ENCODE peak calls at places on chromosomes 6 and 20, in seven cellular contexts. Z is dorsolateral prefrontal cortex, M is mammary epithelial cell, B is endothelial cell of umbilical vein, L is fibroblast of lung, Q is mesenchymal stem cell, D is colonic mucosa. N is an unnamed sample.

GRCh38 chr6:124961784-124962611 is at the start of gene RNF217:
- DNase-seq in B (peak), L (peak), M (peak), Q (peak), D (peak), Z (peak), N (peak)

GRCh38 chr20:13650474-13650873 is 11.7 kb upstream of the TASP1 start:
- DNase-seq in L (no peak), D (no peak), B (no peak), Q (no peak), M (no peak), Z (no peak), N (no peak)

GRCh38 chr20:50928469-50928868 is 2.8 kb downstream of the ADNP start:
- DNase-seq in M (no peak), Z (no peak), D (no peak), B (no peak), Q (no peak), L (no peak), N (no peak)

GRCh38 chr6:143745160-143746133 is 67.7 kb downstream of the PHACTR2 start:
- DNase-seq in Q (peak), Z (no peak), M (no peak), D (peak), L (peak), B (peak), N (no peak)

GRCh38 chr6:158674342-158674969 is 24.6 kb downstream of the SYTL3 start:
- DNase-seq in B (no peak), M (no peak), L (no peak), Q (no peak), Z (no peak), D (peak), N (no peak)

GRCh38 chr20:48404598-48404997 is 423.2 kb downstream of the PREX1 start:
- DNase-seq in L (no peak), Z (no peak), M (no peak), B (no peak), D (no peak), Q (no peak), N (no peak)

GRCh38 chr6:119350202-119351004 is 842 bp upstream of the MAN1A1 start:
- DNase-seq in B (peak), L (peak), Q (peak), Z (no peak), D (peak), M (peak), N (no peak)

GRCh38 chr6:97669191-97669651 is 386.2 kb upstream of the MMS22L start:
- DNase-seq in Z (peak), M (no peak), B (no peak), L (peak), D (no peak), Q (peak), N (peak)

GRCh38 chr6:154276810-154277577 is 79.6 kb downstream of the IPCEF1 start:
- DNase-seq in B (peak), D (no peak), M (no peak), Z (no peak), Q (peak), L (peak), N (no peak)

GRCh38 chr6:168020242-168020641 is 22.8 kb downstream of the KIF25 start:
- DNase-seq in B (no peak), Z (no peak), M (no peak), Q (no peak), L (no peak), D (no peak), N (no peak)

GRCh38 chr6:45073771-45074170 is 254.4 kb upstream of the RUNX2 start:
- DNase-seq in Z (no peak), Q (no peak), B (no peak), L (no peak), D (no peak), M (peak), N (no peak)

GRCh38 chr6:22716721-22717120 is 147.4 kb downstream of the HDGFL1 start:
- DNase-seq in B (no peak), L (no peak), Q (no peak), Z (no peak), D (peak), M (no peak), N (no peak)

GRCh38 chr6:107784669-107785068 is 39.4 kb downstream of the SCML4 start:
- DNase-seq in B (no peak), M (no peak), Q (no peak), D (no peak), L (no peak), Z (no peak), N (no peak)

GRCh38 chr6:84033523-84034451 is at the start of gene MRAP2:
- DNase-seq in B (peak), L (no peak), D (peak), M (peak), Q (no peak), Z (peak), N (peak)

GRCh38 chr6:42315991-42316378 is 98.3 kb upstream of the MRPS10 start:
- DNase-seq in Q (peak), L (peak), M (peak), B (peak), D (peak), Z (no peak), N (no peak)

GRCh38 chr6:63272397-63272796 is 47.4 kb downstream of the LGSN start:
- DNase-seq in B (peak), L (peak), Z (no peak), M (peak), Q (peak), D (no peak), N (no peak)

GRCh38 chr6:71529769-71530168 is 241.2 kb downstream of the OGFRL1 start:
- DNase-seq in D (no peak), B (no peak), Q (no peak), Z (no peak), M (no peak), L (no peak), N (no peak)
- H3K27ac ChIP-seq in D (no peak), B (no peak), Q (no peak), Z (no peak), M (no peak), L (no peak), N (no peak)

GRCh38 chr6:166660157-166660686 is 33.2 kb upstream of the RPS6KA2 start:
- DNase-seq in B (no peak), D (no peak), L (no peak), M (no peak), Q (no peak), Z (no peak), N (no peak)
- H3K27ac ChIP-seq in B (no peak), D (no peak), L (no peak), M (no peak), Q (no peak), Z (no peak), N (no peak)

DNA sequence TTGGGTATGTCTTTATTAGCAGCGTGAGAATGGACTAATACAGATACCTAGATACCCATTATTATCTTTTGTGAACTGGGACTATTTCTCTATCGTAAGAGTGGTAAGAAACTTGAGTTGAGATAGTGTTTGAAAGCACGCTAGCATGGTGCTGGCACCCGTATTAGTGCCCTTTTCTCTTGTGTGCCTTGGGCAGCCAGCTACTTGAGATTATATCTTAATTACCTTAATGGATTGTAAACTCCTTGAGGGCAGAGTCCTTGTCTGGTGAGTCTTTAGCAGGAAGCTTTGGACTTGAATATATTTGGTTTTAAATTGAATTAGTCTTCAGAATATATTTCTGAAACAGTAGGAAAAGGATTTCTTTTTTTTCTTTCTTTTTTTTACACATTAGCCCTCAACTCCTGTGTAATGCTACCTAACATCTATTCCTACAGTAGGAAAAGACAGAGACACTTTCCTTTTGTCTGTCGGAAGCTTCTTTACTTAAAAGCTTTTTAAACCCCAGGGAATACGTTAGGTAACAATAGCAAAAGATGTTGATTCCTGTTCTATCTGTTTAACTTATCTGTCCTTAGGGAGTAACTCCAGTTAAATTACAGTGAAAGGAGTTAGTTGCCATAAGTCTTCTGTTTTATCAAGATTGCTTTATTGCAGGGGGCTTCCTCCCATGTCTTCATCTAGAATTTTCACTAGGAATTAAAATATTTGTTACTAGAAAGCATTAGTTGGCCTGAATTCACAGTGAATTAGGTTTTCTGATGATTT is 26.0 kb downstream of the TOP1 start:
- DNase-seq in Q (no peak), L (no peak), D (no peak), M (no peak), Z (no peak), B (no peak), N (no peak)
- H3K27ac ChIP-seq in Q (no peak), L (no peak), D (peak), M (no peak), Z (no peak), B (no peak), N (no peak)

DNA sequence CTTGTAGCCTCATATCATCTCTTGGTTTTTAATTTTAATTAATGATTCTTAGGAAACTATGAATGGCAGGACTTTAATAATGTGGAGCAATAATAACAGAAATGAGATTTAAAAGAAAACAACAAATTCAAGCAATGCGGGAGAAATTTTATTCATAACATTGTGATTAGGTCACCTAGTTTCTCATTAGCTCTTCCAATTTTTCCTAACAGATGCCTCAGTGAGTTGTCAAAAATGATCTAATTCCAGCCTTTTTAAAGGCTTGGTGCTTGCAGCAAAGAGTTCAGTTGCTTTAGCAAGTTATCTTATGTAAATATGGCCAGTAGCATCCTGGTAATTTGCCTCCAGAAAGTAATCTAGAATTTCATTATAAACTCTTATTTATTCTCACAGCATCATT is 20.4 kb downstream of the PDE7B start:
- DNase-seq in M (no peak), L (peak), Q (no peak), D (no peak), B (no peak), Z (no peak), N (no peak)
- H3K27ac ChIP-seq in M (no peak), L (peak), Q (peak), D (no peak), B (no peak), Z (no peak), N (no peak)

GRCh38 chr6:51720327-51720726 is 367.1 kb downstream of the PKHD1 start:
- DNase-seq in D (no peak), Q (no peak), Z (no peak), M (no peak), L (no peak), B (no peak), N (no peak)
- H3K27ac ChIP-seq in D (no peak), Q (no peak), Z (no peak), M (no peak), L (no peak), B (no peak), N (no peak)